ENCODE peak calls at places on chromosomes 11 and 22, in seven cellular contexts. Y, M, N, J, W, D and X are unnamed samples.
A peak's percentile ranks its signal among the peaks of the same experiment; 100 is the strongest.

GRCh38 chr22:29139965-29140782 is 65.5 kb upstream of the EMID1 start:
- DNase-seq in Y (no peak), M (peak; percentile 75), N (no peak), J (no peak), W (no peak), D (no peak), X (no peak)

GRCh38 chr22:44648821-44649566 is 53.0 kb upstream of the PRR5 start:
- DNase-seq in Y (no peak), M (peak; percentile 98), N (no peak), J (no peak), W (no peak), D (no peak), X (peak; percentile 74)

GRCh38 chr11:133815636-133816035 is 29.7 kb downstream of the SPATA19 start:
- DNase-seq in Y (no peak), M (no peak), N (no peak), J (no peak), W (no peak), D (no peak), X (no peak)

GRCh38 chr22:37254867-37255233 is 10.8 kb upstream of the RAC2 start:
- DNase-seq in Y (no peak), M (no peak), N (peak; percentile 11), J (no peak), W (no peak), D (no peak), X (no peak)

GRCh38 chr22:19785461-19786263 is 25.1 kb downstream of the TBX1 start:
- DNase-seq in Y (no peak), M (no peak), N (no peak), J (no peak), W (no peak), D (no peak), X (no peak)

GRCh38 chr11:21110378-21110777 is 441.0 kb downstream of the NELL1 start:
- DNase-seq in Y (no peak), M (no peak), N (no peak), J (no peak), W (no peak), D (no peak), X (no peak)

GRCh38 chr11:126341760-126342161 is 13.7 kb upstream of the ST3GAL4 start:
- DNase-seq in Y (no peak), M (peak; percentile 81), N (peak; percentile 98), J (no peak), W (no peak), D (no peak), X (no peak)

GRCh38 chr11:76579047-76579751 is 91.3 kb downstream of the LRRC32 start:
- DNase-seq in Y (no peak), M (no peak), N (no peak), J (no peak), W (peak; percentile 41), D (peak; percentile 55), X (peak; percentile 48)

GRCh38 chr11:125202977-125203376 is 38.4 kb downstream of the PKNOX2 start:
- DNase-seq in Y (no peak), M (no peak), N (no peak), J (no peak), W (no peak), D (no peak), X (no peak)

GRCh38 chr11:71418643-71419042 is 29.6 kb downstream of the DHCR7 start:
- DNase-seq in Y (no peak), M (no peak), N (no peak), J (no peak), W (no peak), D (no peak), X (no peak)

GRCh38 chr11:110431212-110432073 is 1.7 kb downstream of the FDX1 start:
- DNase-seq in Y (no peak), M (peak; percentile 32), N (peak; percentile 48), J (peak; percentile 56), W (peak; percentile 2), D (no peak), X (no peak)

GRCh38 chr11:91308069-91308468 is 916.5 kb upstream of the FAT3 start:
- DNase-seq in Y (no peak), M (no peak), N (no peak), J (no peak), W (no peak), D (peak; percentile 4), X (no peak)

GRCh38 chr11:116605543-116605942 is 167.2 kb downstream of the BUD13 start:
- DNase-seq in Y (peak; percentile 32), M (peak; percentile 33), N (peak; percentile 72), J (peak; percentile 55), W (peak; percentile 92), D (peak; percentile 95), X (peak; percentile 81)

GRCh38 chr11:61174949-61175348 is 13.7 kb upstream of the VPS37C start:
- DNase-seq in Y (no peak), M (no peak), N (no peak), J (no peak), W (no peak), D (no peak), X (no peak)

GRCh38 chr11:31106963-31107576 is 262.5 kb downstream of the DCDC1 start:
- DNase-seq in Y (peak; percentile 51), M (peak; percentile 64), N (peak; percentile 56), J (peak; percentile 69), W (peak; percentile 89), D (peak; percentile 92), X (peak; percentile 73)

GRCh38 chr11:7651140-7651551 is 22.2 kb downstream of the CYB5R2 start:
- DNase-seq in Y (no peak), M (peak; percentile 47), N (peak; percentile 55), J (no peak), W (no peak), D (no peak), X (no peak)

GRCh38 chr11:33857924-33858323 is 34.0 kb downstream of the LMO2 start:
- DNase-seq in Y (peak; percentile 55), M (peak; percentile 78), N (peak; percentile 78), J (peak; percentile 76), W (peak; percentile 89), D (peak; percentile 92), X (peak; percentile 89)

GRCh38 chr22:27094633-27095308 is 437.4 kb downstream of the MIAT start:
- DNase-seq in Y (no peak), M (peak; percentile 53), N (no peak), J (no peak), W (no peak), D (no peak), X (peak; percentile 62)

GRCh38 chr22:36454916-36455570 is 26.4 kb downstream of the TXN2 start:
- DNase-seq in Y (peak; percentile 80), M (peak; percentile 85), N (peak; percentile 88), J (peak; percentile 97), W (peak; percentile 99), D (peak; percentile 99), X (peak; percentile 98)

GRCh38 chr11:116357769-116358544 is 414.8 kb downstream of the BUD13 start:
- DNase-seq in Y (peak; percentile 37), M (peak; percentile 18), N (no peak), J (no peak), W (peak; percentile 93), D (peak; percentile 93), X (peak; percentile 72)

GRCh38 chr11:129190087-129190486 is 2.0 kb downstream of the ARHGAP32 start:
- DNase-seq in Y (no peak), M (peak; percentile 48), N (peak; percentile 24), J (no peak), W (no peak), D (no peak), X (no peak)

GRCh38 chr11:71500601-71501021 is 26.5 kb upstream of the KRTAP5-7 start:
- DNase-seq in Y (peak; percentile 2), M (no peak), N (peak; percentile 23), J (no peak), W (no peak), D (no peak), X (no peak)

DNA sequence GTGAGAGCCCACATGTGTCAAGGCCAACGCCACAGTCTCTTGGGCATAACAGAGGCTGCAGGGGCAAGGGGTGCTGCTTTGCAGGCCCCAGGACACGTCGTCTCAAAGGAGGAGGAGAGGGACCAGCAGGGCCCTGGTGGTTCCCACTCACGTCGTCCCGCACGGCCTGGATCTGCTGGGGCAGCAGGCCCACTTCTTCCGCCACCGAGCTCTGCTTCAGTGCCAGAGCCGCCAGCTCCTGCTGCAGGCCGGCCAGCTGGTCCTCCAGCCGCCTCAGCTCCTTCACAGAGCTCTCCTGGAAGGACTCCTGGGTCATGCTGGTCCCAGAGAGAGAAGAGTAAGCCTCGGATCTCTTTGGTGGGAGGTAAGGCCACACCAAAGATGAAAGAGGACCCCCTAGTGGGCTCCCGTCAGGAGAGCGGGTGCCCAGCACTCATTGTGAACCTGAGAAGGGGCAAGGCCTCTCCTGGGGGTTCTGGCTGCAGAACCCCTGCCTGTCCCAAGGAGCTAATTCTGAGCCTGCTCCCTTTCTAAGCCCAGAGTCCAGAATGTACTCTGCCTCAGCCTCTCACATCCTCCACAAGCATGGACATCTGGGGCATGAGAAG is 15.6 kb downstream of the SUN2 start:
- DNase-seq in Y (no peak), M (no peak), N (no peak), J (no peak), W (no peak), D (no peak), X (no peak)
- TF ChIP-seq EZH2 in Y (no peak), M (no peak), N (no peak), J (no peak), W (no peak), D (no peak), X (no peak)

DNA sequence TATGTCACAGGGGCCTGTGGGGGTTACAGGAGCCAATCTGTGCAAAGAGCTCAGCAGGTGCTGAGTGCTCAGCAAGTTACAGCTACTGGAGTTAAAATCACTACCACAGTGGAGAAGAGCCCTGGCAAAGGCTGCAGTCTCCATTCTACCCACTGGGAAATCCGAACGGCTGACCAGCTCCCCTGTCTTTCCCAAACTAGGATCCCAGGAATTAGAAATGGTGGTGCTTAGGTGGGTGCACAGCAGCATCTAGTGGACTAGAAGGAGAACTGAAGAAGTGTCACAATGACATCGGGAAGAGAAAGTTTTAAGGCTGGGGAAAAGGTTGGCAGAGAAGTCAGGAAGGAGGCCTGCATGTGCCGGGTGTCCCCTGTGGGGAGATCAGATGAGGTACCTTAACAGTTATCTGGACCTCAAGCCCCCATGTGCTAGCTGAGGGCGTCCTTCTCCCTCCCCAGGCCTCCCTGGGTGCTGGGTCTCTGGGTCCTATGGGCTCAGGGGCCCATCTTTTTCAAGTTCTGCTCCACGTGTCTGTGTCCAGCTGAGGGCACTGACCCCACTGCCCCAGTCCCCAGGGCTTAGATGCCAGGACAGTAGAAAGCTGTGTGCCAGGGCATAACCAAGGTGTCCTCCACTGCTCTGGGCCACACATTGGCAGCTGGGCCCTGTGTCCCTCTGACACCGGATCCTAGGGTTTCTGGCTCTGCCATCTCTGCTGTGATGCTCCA is 1.9 kb downstream of the PIWIL3 start:
- DNase-seq in Y (peak; percentile 61), M (peak; percentile 51), N (peak; percentile 50), J (no peak), W (peak; percentile 83), D (peak; percentile 93), X (peak; percentile 46)
- TF ChIP-seq EZH2phosphoT487 in Y (no peak), M (no peak), N (no peak), J (no peak), W (no peak), D (no peak), X (no peak)

DNA sequence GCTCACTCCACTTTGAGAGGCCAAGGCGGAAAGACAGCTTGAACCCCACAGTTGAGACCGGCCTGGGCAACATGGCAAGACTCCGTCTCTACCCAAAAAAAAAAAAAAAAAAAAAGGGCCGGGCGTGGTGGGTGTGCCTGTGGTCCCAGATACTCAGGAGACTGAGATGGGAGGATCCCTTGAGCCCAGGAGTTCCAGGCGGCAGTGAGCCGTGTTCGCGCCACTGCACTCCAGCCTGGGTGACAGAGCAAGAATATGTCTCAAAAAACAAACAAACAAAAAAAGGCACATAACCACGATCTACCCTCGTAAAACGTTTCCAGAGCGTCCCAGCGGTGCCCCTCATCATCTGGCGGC is 861 bp upstream of the RAD9A start:
- DNase-seq in Y (no peak), M (no peak), N (no peak), J (no peak), W (no peak), D (no peak), X (no peak)
- H3K27ac ChIP-seq in Y (peak overlapping the region; percentile 85), M (peak overlapping the region; percentile 79), N (peak overlapping the region; percentile 81), J (peak overlapping the region; percentile 50), W (no peak overlapping the region), D (no peak overlapping the region), X (peak overlapping the region; percentile 96)

GRCh38 chr22:50548046-50548912 is 2.6 kb downstream of the KLHDC7B start:
- DNase-seq in Y (no peak), M (peak; percentile 45), N (no peak), J (no peak), W (no peak), D (no peak), X (no peak)
- TF ChIP-seq EZH2 in Y (no peak), M (peak; percentile 41), N (no peak), J (no peak), W (no peak), D (peak; percentile 42), X (no peak)